ENCODE peak calls at places on chromosomes 13 and 19, in eight cellular contexts. M is HL-60; Q is PC-9; A is activated T-helper 1 cell treated with anti-CD3 and anti-CD28 coated beads, Interleukin-2, amount 50 U/mL, for 16 hours; V is A549; D is psoas muscle; W is upper lobe of right lung; I is heart right ventricle. K is an unnamed sample.

GRCh38 chr13:65855276-65855675 is 1374.9 kb downstream of the PCDH9 start:
- DNase-seq in M (no peak), Q (no peak), A (no peak), V (no peak), D (no peak), W (no peak), I (no peak), K (no peak)

GRCh38 chr13:74251778-74252519 is 117.7 kb upstream of the KLF12 start:
- DNase-seq in M (no peak), Q (no peak), A (no peak), V (no peak), D (peak; percentile 66), W (no peak), I (no peak), K (no peak)

GRCh38 chr19:35044317-35045117 is 3.0 kb downstream of the HPN start:
- DNase-seq in M (peak; percentile 43), Q (no peak), A (peak; percentile 46), V (peak; percentile 76), D (peak; percentile 82), W (no peak), I (peak; percentile 55), K (no peak)

GRCh38 chr13:24727731-24728601 is 36.0 kb upstream of the RNF17 start:
- DNase-seq in M (peak; percentile 82), Q (peak; percentile 59), A (peak; percentile 42), V (peak; percentile 84), D (no peak), W (no peak), I (peak; percentile 49), K (peak; percentile 85)

GRCh38 chr13:48828962-48829405 is 146.7 kb upstream of the FNDC3A start:
- DNase-seq in M (no peak), Q (peak; percentile 63), A (no peak), V (peak; percentile 18), D (no peak), W (no peak), I (no peak), K (no peak)

GRCh38 chr19:31890230-31890629 is 455.2 kb upstream of the ZNF507 start:
- DNase-seq in M (no peak), Q (no peak), A (no peak), V (no peak), D (no peak), W (no peak), I (no peak), K (no peak)

GRCh38 chr19:1852729-1853128 is 4.4 kb upstream of the REXO1 start:
- DNase-seq in M (no peak), Q (no peak), A (no peak), V (no peak), D (no peak), W (no peak), I (no peak), K (no peak)

GRCh38 chr13:29749401-29750177 is 100.8 kb downstream of the UBL3 start:
- DNase-seq in M (no peak), Q (no peak), A (no peak), V (no peak), D (no peak), W (no peak), I (no peak), K (no peak)

GRCh38 chr19:19817357-19817756 is 4.2 kb downstream of the ZNF506 start:
- DNase-seq in M (peak; percentile 2), Q (no peak), A (peak; percentile 15), V (no peak), D (no peak), W (no peak), I (no peak), K (no peak)

GRCh38 chr13:31049833-31050232 is 111.9 kb downstream of the HSPH1 start:
- DNase-seq in M (no peak), Q (no peak), A (no peak), V (no peak), D (peak; percentile 61), W (no peak), I (no peak), K (no peak)

GRCh38 chr19:55650602-55651230 is 2.7 kb downstream of the CCDC106 start:
- DNase-seq in M (no peak), Q (peak; percentile 12), A (no peak), V (no peak), D (peak; percentile 44), W (no peak), I (no peak), K (no peak)

GRCh38 chr19:47671499-47671898 is 41.7 kb upstream of the EHD2 start:
- DNase-seq in M (no peak), Q (no peak), A (no peak), V (no peak), D (no peak), W (no peak), I (no peak), K (no peak)

GRCh38 chr19:3618811-3619630 is 7.6 kb downstream of the CACTIN start:
- DNase-seq in M (no peak), Q (no peak), A (no peak), V (no peak), D (no peak), W (no peak), I (no peak), K (no peak)

GRCh38 chr13:24267283-24267682 is 42.1 kb upstream of the C1QTNF9 start:
- DNase-seq in M (no peak), Q (no peak), A (no peak), V (no peak), D (no peak), W (no peak), I (peak; percentile 27), K (no peak)

GRCh38 chr13:94335786-94336357 is 143.6 kb downstream of the DCT start:
- DNase-seq in M (no peak), Q (no peak), A (no peak), V (no peak), D (no peak), W (no peak), I (no peak), K (no peak)

GRCh38 chr19:6734096-6734696 is 3.2 kb downstream of the GPR108 start:
- DNase-seq in M (no peak), Q (no peak), A (no peak), V (no peak), D (peak; percentile 44), W (no peak), I (no peak), K (no peak)

GRCh38 chr19:29873024-29873800 is 61.4 kb downstream of the CCNE1 start:
- DNase-seq in M (no peak), Q (no peak), A (peak; percentile 47), V (peak; percentile 68), D (peak; percentile 83), W (peak; percentile 75), I (peak; percentile 32), K (no peak)

GRCh38 chr19:16301999-16302694 is 22.5 kb upstream of the KLF2 start:
- DNase-seq in M (no peak), Q (peak; percentile 92), A (no peak), V (peak; percentile 63), D (peak; percentile 84), W (no peak), I (no peak), K (peak; percentile 59)

GRCh38 chr13:114104626-114105350 is 27.6 kb downstream of the RASA3 start:
- DNase-seq in M (no peak), Q (no peak), A (no peak), V (no peak), D (peak; percentile 49), W (peak; percentile 15), I (no peak), K (no peak)